ENCODE peak calls at places on chromosomes 3 and 15, in ten cellular contexts. One of them, this sample, is unnamed.

GRCh38 chr3:14424711-14425573 is 22.5 kb downstream of the SLC6A6 start:
- DNase-seq in stimulated activated CD8-positive, alpha-beta memory T cell treated with anti-CD3 and anti-CD28 coated beads, Interleukin-12 subunit alpha, Interleukin-12 subunit beta, amount 100 ng/mL, for 1 hour: peak
- DNase-seq in C1 segment of cervical spinal cord: no peak
- DNase-seq in fibroblast of the conjunctiva: no peak
- DNase-seq in kidney tubule cell: no peak
- DNase-seq in activated T-cell treated with anti-CD3 and anti-CD28 coated beads, Interleukin-2, amount 50 U/mL, for 48 hours: peak
- DNase-seq in endothelial cell: no peak
- DNase-seq in AG08395: no peak
- DNase-seq in tibial artery: no peak
- DNase-seq in mucosa of descending colon: no peak
- DNase-seq in this sample: no peak

GRCh38 chr3:190526787-190527767 is 13.2 kb downstream of the IL1RAP start:
- DNase-seq in stimulated activated CD8-positive, alpha-beta memory T cell treated with anti-CD3 and anti-CD28 coated beads, Interleukin-12 subunit alpha, Interleukin-12 subunit beta, amount 100 ng/mL, for 1 hour: no peak
- DNase-seq in C1 segment of cervical spinal cord: no peak
- DNase-seq in fibroblast of the conjunctiva: no peak
- DNase-seq in kidney tubule cell: no peak
- DNase-seq in activated T-cell treated with anti-CD3 and anti-CD28 coated beads, Interleukin-2, amount 50 U/mL, for 48 hours: no peak
- DNase-seq in endothelial cell: no peak
- DNase-seq in AG08395: peak
- DNase-seq in tibial artery: no peak
- DNase-seq in mucosa of descending colon: no peak
- DNase-seq in this sample: no peak

GRCh38 chr15:93987068-93987467 is 244.3 kb upstream of the MCTP2 start:
- DNase-seq in stimulated activated CD8-positive, alpha-beta memory T cell treated with anti-CD3 and anti-CD28 coated beads, Interleukin-12 subunit alpha, Interleukin-12 subunit beta, amount 100 ng/mL, for 1 hour: peak
- DNase-seq in C1 segment of cervical spinal cord: no peak
- DNase-seq in fibroblast of the conjunctiva: no peak
- DNase-seq in kidney tubule cell: no peak
- DNase-seq in activated T-cell treated with anti-CD3 and anti-CD28 coated beads, Interleukin-2, amount 50 U/mL, for 48 hours: peak
- DNase-seq in endothelial cell: no peak
- DNase-seq in AG08395: no peak
- DNase-seq in tibial artery: no peak
- DNase-seq in mucosa of descending colon: peak
- DNase-seq in this sample: no peak

GRCh38 chr3:58521002-58521670 is 15.9 kb downstream of the ACOX2 start:
- DNase-seq in stimulated activated CD8-positive, alpha-beta memory T cell treated with anti-CD3 and anti-CD28 coated beads, Interleukin-12 subunit alpha, Interleukin-12 subunit beta, amount 100 ng/mL, for 1 hour: no peak
- DNase-seq in C1 segment of cervical spinal cord: no peak
- DNase-seq in fibroblast of the conjunctiva: no peak
- DNase-seq in kidney tubule cell: no peak
- DNase-seq in activated T-cell treated with anti-CD3 and anti-CD28 coated beads, Interleukin-2, amount 50 U/mL, for 48 hours: no peak
- DNase-seq in endothelial cell: no peak
- DNase-seq in AG08395: no peak
- DNase-seq in tibial artery: no peak
- DNase-seq in mucosa of descending colon: no peak
- DNase-seq in this sample: no peak

GRCh38 chr3:122754867-122755835 is 38.5 kb downstream of the HSPBAP1 start:
- DNase-seq in stimulated activated CD8-positive, alpha-beta memory T cell treated with anti-CD3 and anti-CD28 coated beads, Interleukin-12 subunit alpha, Interleukin-12 subunit beta, amount 100 ng/mL, for 1 hour: no peak
- DNase-seq in C1 segment of cervical spinal cord: no peak
- DNase-seq in fibroblast of the conjunctiva: peak
- DNase-seq in kidney tubule cell: peak
- DNase-seq in activated T-cell treated with anti-CD3 and anti-CD28 coated beads, Interleukin-2, amount 50 U/mL, for 48 hours: peak
- DNase-seq in endothelial cell: peak
- DNase-seq in AG08395: peak
- DNase-seq in tibial artery: no peak
- DNase-seq in mucosa of descending colon: peak
- DNase-seq in this sample: no peak

GRCh38 chr15:92904832-92905640 is 4.9 kb downstream of the CHD2 start:
- DNase-seq in stimulated activated CD8-positive, alpha-beta memory T cell treated with anti-CD3 and anti-CD28 coated beads, Interleukin-12 subunit alpha, Interleukin-12 subunit beta, amount 100 ng/mL, for 1 hour: no peak
- DNase-seq in C1 segment of cervical spinal cord: no peak
- DNase-seq in fibroblast of the conjunctiva: no peak
- DNase-seq in kidney tubule cell: no peak
- DNase-seq in activated T-cell treated with anti-CD3 and anti-CD28 coated beads, Interleukin-2, amount 50 U/mL, for 48 hours: no peak
- DNase-seq in endothelial cell: no peak
- DNase-seq in AG08395: no peak
- DNase-seq in tibial artery: no peak
- DNase-seq in mucosa of descending colon: no peak
- DNase-seq in this sample: no peak

GRCh38 chr3:132641837-132642538 is 17.6 kb downstream of the ACAD11 start:
- DNase-seq in stimulated activated CD8-positive, alpha-beta memory T cell treated with anti-CD3 and anti-CD28 coated beads, Interleukin-12 subunit alpha, Interleukin-12 subunit beta, amount 100 ng/mL, for 1 hour: no peak
- DNase-seq in C1 segment of cervical spinal cord: no peak
- DNase-seq in fibroblast of the conjunctiva: peak
- DNase-seq in kidney tubule cell: peak
- DNase-seq in activated T-cell treated with anti-CD3 and anti-CD28 coated beads, Interleukin-2, amount 50 U/mL, for 48 hours: no peak
- DNase-seq in endothelial cell: no peak
- DNase-seq in AG08395: peak
- DNase-seq in tibial artery: no peak
- DNase-seq in mucosa of descending colon: no peak
- DNase-seq in this sample: no peak

GRCh38 chr3:194852836-194853508 is 167.3 kb downstream of the FAM43A start:
- DNase-seq in stimulated activated CD8-positive, alpha-beta memory T cell treated with anti-CD3 and anti-CD28 coated beads, Interleukin-12 subunit alpha, Interleukin-12 subunit beta, amount 100 ng/mL, for 1 hour: no peak
- DNase-seq in C1 segment of cervical spinal cord: no peak
- DNase-seq in fibroblast of the conjunctiva: no peak
- DNase-seq in kidney tubule cell: no peak
- DNase-seq in activated T-cell treated with anti-CD3 and anti-CD28 coated beads, Interleukin-2, amount 50 U/mL, for 48 hours: no peak
- DNase-seq in endothelial cell: no peak
- DNase-seq in AG08395: no peak
- DNase-seq in tibial artery: no peak
- DNase-seq in mucosa of descending colon: no peak
- DNase-seq in this sample: no peak

GRCh38 chr3:159252772-159253384 is 451.0 kb downstream of the MFSD1 start:
- DNase-seq in stimulated activated CD8-positive, alpha-beta memory T cell treated with anti-CD3 and anti-CD28 coated beads, Interleukin-12 subunit alpha, Interleukin-12 subunit beta, amount 100 ng/mL, for 1 hour: no peak
- DNase-seq in C1 segment of cervical spinal cord: no peak
- DNase-seq in fibroblast of the conjunctiva: peak
- DNase-seq in kidney tubule cell: peak
- DNase-seq in activated T-cell treated with anti-CD3 and anti-CD28 coated beads, Interleukin-2, amount 50 U/mL, for 48 hours: no peak
- DNase-seq in endothelial cell: peak
- DNase-seq in AG08395: peak
- DNase-seq in tibial artery: no peak
- DNase-seq in mucosa of descending colon: peak
- DNase-seq in this sample: no peak

GRCh38 chr3:177982034-177982433 is 554.2 kb upstream of the KCNMB2 start:
- DNase-seq in stimulated activated CD8-positive, alpha-beta memory T cell treated with anti-CD3 and anti-CD28 coated beads, Interleukin-12 subunit alpha, Interleukin-12 subunit beta, amount 100 ng/mL, for 1 hour: no peak
- DNase-seq in C1 segment of cervical spinal cord: no peak
- DNase-seq in fibroblast of the conjunctiva: no peak
- DNase-seq in kidney tubule cell: no peak
- DNase-seq in activated T-cell treated with anti-CD3 and anti-CD28 coated beads, Interleukin-2, amount 50 U/mL, for 48 hours: no peak
- DNase-seq in endothelial cell: no peak
- DNase-seq in AG08395: peak
- DNase-seq in tibial artery: no peak
- DNase-seq in mucosa of descending colon: no peak
- DNase-seq in this sample: no peak

GRCh38 chr3:84277822-84278221 is 681.0 kb upstream of the CADM2 start:
- DNase-seq in stimulated activated CD8-positive, alpha-beta memory T cell treated with anti-CD3 and anti-CD28 coated beads, Interleukin-12 subunit alpha, Interleukin-12 subunit beta, amount 100 ng/mL, for 1 hour: no peak
- DNase-seq in C1 segment of cervical spinal cord: no peak
- DNase-seq in fibroblast of the conjunctiva: no peak
- DNase-seq in kidney tubule cell: no peak
- DNase-seq in activated T-cell treated with anti-CD3 and anti-CD28 coated beads, Interleukin-2, amount 50 U/mL, for 48 hours: no peak
- DNase-seq in endothelial cell: no peak
- DNase-seq in AG08395: no peak
- DNase-seq in tibial artery: no peak
- DNase-seq in mucosa of descending colon: no peak
- DNase-seq in this sample: no peak

GRCh38 chr3:104669083-104669482 is 697.6 kb upstream of the ALCAM start:
- DNase-seq in stimulated activated CD8-positive, alpha-beta memory T cell treated with anti-CD3 and anti-CD28 coated beads, Interleukin-12 subunit alpha, Interleukin-12 subunit beta, amount 100 ng/mL, for 1 hour: no peak
- DNase-seq in C1 segment of cervical spinal cord: no peak
- DNase-seq in fibroblast of the conjunctiva: no peak
- DNase-seq in kidney tubule cell: no peak
- DNase-seq in activated T-cell treated with anti-CD3 and anti-CD28 coated beads, Interleukin-2, amount 50 U/mL, for 48 hours: no peak
- DNase-seq in endothelial cell: no peak
- DNase-seq in AG08395: no peak
- DNase-seq in tibial artery: no peak
- DNase-seq in mucosa of descending colon: no peak
- DNase-seq in this sample: no peak

GRCh38 chr3:18300916-18301315 is 124.2 kb downstream of the SATB1 start:
- DNase-seq in stimulated activated CD8-positive, alpha-beta memory T cell treated with anti-CD3 and anti-CD28 coated beads, Interleukin-12 subunit alpha, Interleukin-12 subunit beta, amount 100 ng/mL, for 1 hour: no peak
- DNase-seq in C1 segment of cervical spinal cord: no peak
- DNase-seq in fibroblast of the conjunctiva: no peak
- DNase-seq in kidney tubule cell: no peak
- DNase-seq in activated T-cell treated with anti-CD3 and anti-CD28 coated beads, Interleukin-2, amount 50 U/mL, for 48 hours: no peak
- DNase-seq in endothelial cell: no peak
- DNase-seq in AG08395: no peak
- DNase-seq in tibial artery: no peak
- DNase-seq in mucosa of descending colon: no peak
- DNase-seq in this sample: no peak

GRCh38 chr3:13566769-13567310 is 17.9 kb downstream of the FBLN2 start:
- DNase-seq in stimulated activated CD8-positive, alpha-beta memory T cell treated with anti-CD3 and anti-CD28 coated beads, Interleukin-12 subunit alpha, Interleukin-12 subunit beta, amount 100 ng/mL, for 1 hour: no peak
- DNase-seq in C1 segment of cervical spinal cord: no peak
- DNase-seq in fibroblast of the conjunctiva: no peak
- DNase-seq in kidney tubule cell: no peak
- DNase-seq in activated T-cell treated with anti-CD3 and anti-CD28 coated beads, Interleukin-2, amount 50 U/mL, for 48 hours: no peak
- DNase-seq in endothelial cell: no peak
- DNase-seq in AG08395: no peak
- DNase-seq in tibial artery: no peak
- DNase-seq in mucosa of descending colon: no peak
- DNase-seq in this sample: no peak

GRCh38 chr3:53044371-53045106 is 1.3 kb downstream of the SFMBT1 start:
- DNase-seq in stimulated activated CD8-positive, alpha-beta memory T cell treated with anti-CD3 and anti-CD28 coated beads, Interleukin-12 subunit alpha, Interleukin-12 subunit beta, amount 100 ng/mL, for 1 hour: peak
- DNase-seq in C1 segment of cervical spinal cord: peak
- DNase-seq in fibroblast of the conjunctiva: no peak
- DNase-seq in kidney tubule cell: peak
- DNase-seq in activated T-cell treated with anti-CD3 and anti-CD28 coated beads, Interleukin-2, amount 50 U/mL, for 48 hours: peak
- DNase-seq in endothelial cell: peak
- DNase-seq in AG08395: peak
- DNase-seq in tibial artery: no peak
- DNase-seq in mucosa of descending colon: peak
- DNase-seq in this sample: peak

GRCh38 chr15:48695088-48695834 is 49.8 kb upstream of the FBN1 start:
- DNase-seq in stimulated activated CD8-positive, alpha-beta memory T cell treated with anti-CD3 and anti-CD28 coated beads, Interleukin-12 subunit alpha, Interleukin-12 subunit beta, amount 100 ng/mL, for 1 hour: no peak
- DNase-seq in C1 segment of cervical spinal cord: no peak
- DNase-seq in fibroblast of the conjunctiva: peak
- DNase-seq in kidney tubule cell: peak
- DNase-seq in activated T-cell treated with anti-CD3 and anti-CD28 coated beads, Interleukin-2, amount 50 U/mL, for 48 hours: no peak
- DNase-seq in endothelial cell: no peak
- DNase-seq in AG08395: peak
- DNase-seq in tibial artery: no peak
- DNase-seq in mucosa of descending colon: no peak
- DNase-seq in this sample: no peak

GRCh38 chr15:90087454-90088154 is 14.7 kb downstream of the IDH2 start:
- DNase-seq in stimulated activated CD8-positive, alpha-beta memory T cell treated with anti-CD3 and anti-CD28 coated beads, Interleukin-12 subunit alpha, Interleukin-12 subunit beta, amount 100 ng/mL, for 1 hour: no peak
- DNase-seq in C1 segment of cervical spinal cord: no peak
- DNase-seq in fibroblast of the conjunctiva: no peak
- DNase-seq in kidney tubule cell: peak
- DNase-seq in activated T-cell treated with anti-CD3 and anti-CD28 coated beads, Interleukin-2, amount 50 U/mL, for 48 hours: peak
- DNase-seq in endothelial cell: peak
- DNase-seq in AG08395: peak
- DNase-seq in tibial artery: no peak
- DNase-seq in mucosa of descending colon: no peak
- DNase-seq in this sample: no peak

GRCh38 chr3:49017978-49018706 is at the start of gene DALRD3:
- DNase-seq in stimulated activated CD8-positive, alpha-beta memory T cell treated with anti-CD3 and anti-CD28 coated beads, Interleukin-12 subunit alpha, Interleukin-12 subunit beta, amount 100 ng/mL, for 1 hour: peak
- DNase-seq in C1 segment of cervical spinal cord: peak
- DNase-seq in fibroblast of the conjunctiva: no peak
- DNase-seq in kidney tubule cell: peak
- DNase-seq in activated T-cell treated with anti-CD3 and anti-CD28 coated beads, Interleukin-2, amount 50 U/mL, for 48 hours: peak
- DNase-seq in endothelial cell: peak
- DNase-seq in AG08395: peak
- DNase-seq in tibial artery: peak
- DNase-seq in mucosa of descending colon: peak
- DNase-seq in this sample: peak

GRCh38 chr3:114035146-114035545 is 21.2 kb downstream of the CCDC191 start:
- DNase-seq in stimulated activated CD8-positive, alpha-beta memory T cell treated with anti-CD3 and anti-CD28 coated beads, Interleukin-12 subunit alpha, Interleukin-12 subunit beta, amount 100 ng/mL, for 1 hour: no peak
- DNase-seq in C1 segment of cervical spinal cord: no peak
- DNase-seq in fibroblast of the conjunctiva: no peak
- DNase-seq in kidney tubule cell: no peak
- DNase-seq in activated T-cell treated with anti-CD3 and anti-CD28 coated beads, Interleukin-2, amount 50 U/mL, for 48 hours: no peak
- DNase-seq in endothelial cell: no peak
- DNase-seq in AG08395: peak
- DNase-seq in tibial artery: no peak
- DNase-seq in mucosa of descending colon: no peak
- DNase-seq in this sample: no peak

GRCh38 chr3:111506435-111506834 is 35.6 kb upstream of the CD96 start:
- DNase-seq in stimulated activated CD8-positive, alpha-beta memory T cell treated with anti-CD3 and anti-CD28 coated beads, Interleukin-12 subunit alpha, Interleukin-12 subunit beta, amount 100 ng/mL, for 1 hour: no peak
- DNase-seq in C1 segment of cervical spinal cord: no peak
- DNase-seq in fibroblast of the conjunctiva: no peak
- DNase-seq in kidney tubule cell: no peak
- DNase-seq in activated T-cell treated with anti-CD3 and anti-CD28 coated beads, Interleukin-2, amount 50 U/mL, for 48 hours: no peak
- DNase-seq in endothelial cell: no peak
- DNase-seq in AG08395: no peak
- DNase-seq in tibial artery: no peak
- DNase-seq in mucosa of descending colon: no peak
- DNase-seq in this sample: no peak

GRCh38 chr3:8756671-8757070 is 12.7 kb downstream of the OXTR start:
- DNase-seq in stimulated activated CD8-positive, alpha-beta memory T cell treated with anti-CD3 and anti-CD28 coated beads, Interleukin-12 subunit alpha, Interleukin-12 subunit beta, amount 100 ng/mL, for 1 hour: no peak
- DNase-seq in C1 segment of cervical spinal cord: no peak
- DNase-seq in fibroblast of the conjunctiva: no peak
- DNase-seq in kidney tubule cell: no peak
- DNase-seq in activated T-cell treated with anti-CD3 and anti-CD28 coated beads, Interleukin-2, amount 50 U/mL, for 48 hours: no peak
- DNase-seq in endothelial cell: no peak
- DNase-seq in AG08395: no peak
- DNase-seq in tibial artery: no peak
- DNase-seq in mucosa of descending colon: no peak
- DNase-seq in this sample: no peak

GRCh38 chr15:98714906-98715305 is 66.6 kb downstream of the IGF1R start:
- DNase-seq in stimulated activated CD8-positive, alpha-beta memory T cell treated with anti-CD3 and anti-CD28 coated beads, Interleukin-12 subunit alpha, Interleukin-12 subunit beta, amount 100 ng/mL, for 1 hour: no peak
- DNase-seq in C1 segment of cervical spinal cord: no peak
- DNase-seq in fibroblast of the conjunctiva: no peak
- DNase-seq in kidney tubule cell: no peak
- DNase-seq in activated T-cell treated with anti-CD3 and anti-CD28 coated beads, Interleukin-2, amount 50 U/mL, for 48 hours: no peak
- DNase-seq in endothelial cell: no peak
- DNase-seq in AG08395: no peak
- DNase-seq in tibial artery: no peak
- DNase-seq in mucosa of descending colon: no peak
- DNase-seq in this sample: no peak

GRCh38 chr3:77081240-77081661 is 41.4 kb downstream of the ROBO2 start:
- DNase-seq in stimulated activated CD8-positive, alpha-beta memory T cell treated with anti-CD3 and anti-CD28 coated beads, Interleukin-12 subunit alpha, Interleukin-12 subunit beta, amount 100 ng/mL, for 1 hour: no peak
- DNase-seq in C1 segment of cervical spinal cord: no peak
- DNase-seq in fibroblast of the conjunctiva: peak
- DNase-seq in kidney tubule cell: peak
- DNase-seq in activated T-cell treated with anti-CD3 and anti-CD28 coated beads, Interleukin-2, amount 50 U/mL, for 48 hours: no peak
- DNase-seq in endothelial cell: no peak
- DNase-seq in AG08395: no peak
- DNase-seq in tibial artery: no peak
- DNase-seq in mucosa of descending colon: peak
- DNase-seq in this sample: no peak

GRCh38 chr3:175432338-175433025 is 573.3 kb downstream of the NAALADL2 start:
- DNase-seq in stimulated activated CD8-positive, alpha-beta memory T cell treated with anti-CD3 and anti-CD28 coated beads, Interleukin-12 subunit alpha, Interleukin-12 subunit beta, amount 100 ng/mL, for 1 hour: no peak
- DNase-seq in C1 segment of cervical spinal cord: no peak
- DNase-seq in fibroblast of the conjunctiva: peak
- DNase-seq in kidney tubule cell: peak
- DNase-seq in activated T-cell treated with anti-CD3 and anti-CD28 coated beads, Interleukin-2, amount 50 U/mL, for 48 hours: no peak
- DNase-seq in endothelial cell: no peak
- DNase-seq in AG08395: peak
- DNase-seq in tibial artery: no peak
- DNase-seq in mucosa of descending colon: no peak
- DNase-seq in this sample: no peak

GRCh38 chr3:16906679-16907078 is 21.9 kb downstream of the PLCL2 start:
- DNase-seq in stimulated activated CD8-positive, alpha-beta memory T cell treated with anti-CD3 and anti-CD28 coated beads, Interleukin-12 subunit alpha, Interleukin-12 subunit beta, amount 100 ng/mL, for 1 hour: no peak
- DNase-seq in C1 segment of cervical spinal cord: no peak
- DNase-seq in fibroblast of the conjunctiva: no peak
- DNase-seq in kidney tubule cell: no peak
- DNase-seq in activated T-cell treated with anti-CD3 and anti-CD28 coated beads, Interleukin-2, amount 50 U/mL, for 48 hours: no peak
- DNase-seq in endothelial cell: no peak
- DNase-seq in AG08395: peak
- DNase-seq in tibial artery: peak
- DNase-seq in mucosa of descending colon: peak
- DNase-seq in this sample: no peak

GRCh38 chr3:113249111-113249510 is 37.8 kb downstream of the BOC start:
- DNase-seq in stimulated activated CD8-positive, alpha-beta memory T cell treated with anti-CD3 and anti-CD28 coated beads, Interleukin-12 subunit alpha, Interleukin-12 subunit beta, amount 100 ng/mL, for 1 hour: no peak
- DNase-seq in C1 segment of cervical spinal cord: no peak
- DNase-seq in fibroblast of the conjunctiva: no peak
- DNase-seq in kidney tubule cell: peak
- DNase-seq in activated T-cell treated with anti-CD3 and anti-CD28 coated beads, Interleukin-2, amount 50 U/mL, for 48 hours: no peak
- DNase-seq in endothelial cell: no peak
- DNase-seq in AG08395: peak
- DNase-seq in tibial artery: no peak
- DNase-seq in mucosa of descending colon: no peak
- DNase-seq in this sample: no peak

GRCh38 chr3:124107491-124107890 is 115.6 kb upstream of the ROPN1 start:
- DNase-seq in stimulated activated CD8-positive, alpha-beta memory T cell treated with anti-CD3 and anti-CD28 coated beads, Interleukin-12 subunit alpha, Interleukin-12 subunit beta, amount 100 ng/mL, for 1 hour: no peak
- DNase-seq in C1 segment of cervical spinal cord: no peak
- DNase-seq in fibroblast of the conjunctiva: no peak
- DNase-seq in kidney tubule cell: no peak
- DNase-seq in activated T-cell treated with anti-CD3 and anti-CD28 coated beads, Interleukin-2, amount 50 U/mL, for 48 hours: no peak
- DNase-seq in endothelial cell: no peak
- DNase-seq in AG08395: peak
- DNase-seq in tibial artery: no peak
- DNase-seq in mucosa of descending colon: no peak
- DNase-seq in this sample: no peak

GRCh38 chr3:27680517-27681246 is 41.4 kb downstream of the EOMES start:
- DNase-seq in stimulated activated CD8-positive, alpha-beta memory T cell treated with anti-CD3 and anti-CD28 coated beads, Interleukin-12 subunit alpha, Interleukin-12 subunit beta, amount 100 ng/mL, for 1 hour: no peak
- DNase-seq in C1 segment of cervical spinal cord: peak
- DNase-seq in fibroblast of the conjunctiva: no peak
- DNase-seq in kidney tubule cell: no peak
- DNase-seq in activated T-cell treated with anti-CD3 and anti-CD28 coated beads, Interleukin-2, amount 50 U/mL, for 48 hours: peak
- DNase-seq in endothelial cell: peak
- DNase-seq in AG08395: no peak
- DNase-seq in tibial artery: no peak
- DNase-seq in mucosa of descending colon: peak
- DNase-seq in this sample: no peak